ENCODE peak calls at places on chromosomes 16 and 17, in seven cellular contexts. L is non-pigmented ciliary epithelial cell; W is H4; E is stimulated activated CD8-positive, alpha-beta memory T cell treated with anti-CD3 and anti-CD28 coated beads, Interleukin-7, amount 100 ng/mL, for 1 hour; G is RWPE2; B is thoracic aorta; A is T follicular helper cell. H is an unnamed sample.

GRCh38 chr17:8392274-8392673 is 5.4 kb downstream of the RNF222 start:
- DNase-seq in E (no peak), L (no peak), B (no peak), G (no peak), A (no peak), W (no peak), H (no peak)

GRCh38 chr16:74999208-74999682 is 421 bp downstream of the ZNRF1 start:
- DNase-seq in E (no peak), L (no peak), G (no peak), B (no peak), W (no peak), A (peak; percentile 20), H (no peak)

GRCh38 chr16:84836234-84836647 is 16.5 kb downstream of the CRISPLD2 start:
- DNase-seq in W (peak; percentile 99), B (peak; percentile 72), A (no peak), G (no peak), E (no peak), L (peak; percentile 98), H (no peak)

GRCh38 chr17:73643012-73643845 is 1.0 kb downstream of the SDK2 start:
- DNase-seq in B (no peak), E (no peak), L (no peak), A (no peak), W (no peak), G (no peak), H (no peak)

GRCh38 chr17:34173221-34173620 is 81.9 kb upstream of the CCL2 start:
- DNase-seq in B (no peak), G (no peak), L (no peak), W (no peak), E (no peak), A (no peak), H (peak; percentile 39)

GRCh38 chr17:79831367-79832210 is 7.7 kb downstream of the CBX4 start:
- DNase-seq in L (no peak), G (no peak), B (no peak), A (no peak), W (no peak), E (no peak), H (no peak)

GRCh38 chr16:23907903-23908302 is 72.1 kb downstream of the PRKCB start:
- DNase-seq in G (no peak), W (no peak), L (no peak), E (no peak), B (no peak), A (no peak), H (no peak)

GRCh38 chr16:17568239-17568638 is 97.5 kb upstream of the XYLT1 start:
- DNase-seq in G (no peak), W (no peak), E (no peak), B (no peak), A (no peak), L (no peak), H (no peak)

GRCh38 chr16:35146031-35146710 is 1686.8 kb downstream of the TP53TG3F start:
- DNase-seq in E (no peak), G (no peak), A (no peak), W (no peak), L (no peak), B (no peak), H (no peak)

GRCh38 chr16:30658731-30659506 is 688 bp downstream of the FBRS start:
- DNase-seq in G (no peak), W (peak; percentile 92), L (peak; percentile 86), B (peak; percentile 85), E (peak; percentile 48), A (peak; percentile 95), H (peak; percentile 98)

GRCh38 chr16:49856741-49857330 is 924 bp upstream of the ZNF423 start:
- DNase-seq in A (no peak), W (peak; percentile 59), L (peak; percentile 37), E (no peak), B (no peak), G (no peak), H (peak; percentile 33)

GRCh38 chr17:59837362-59838195 is 55.2 kb downstream of the TUBD1 start:
- DNase-seq in W (peak; percentile 100), A (peak; percentile 65), L (peak; percentile 99), G (peak; percentile 86), E (no peak), B (peak; percentile 78), H (peak; percentile 100)

GRCh38 chr16:28081391-28081790 is 17.9 kb upstream of the GSG1L start:
- DNase-seq in L (no peak), B (no peak), E (no peak), A (no peak), W (no peak), G (no peak), H (no peak)

GRCh38 chr17:66190738-66191606 is 961 bp downstream of the CEP112 start:
- DNase-seq in E (no peak), W (no peak), L (peak; percentile 6), B (no peak), G (no peak), A (no peak), H (no peak)

GRCh38 chr16:88119881-88120280 is 168.6 kb downstream of the BANP start:
- DNase-seq in A (no peak), G (no peak), L (no peak), E (no peak), B (no peak), W (no peak), H (no peak)

GRCh38 chr17:37147301-37147812 is 198.6 kb downstream of the AATF start:
- DNase-seq in L (peak; percentile 10), G (no peak), B (no peak), W (no peak), A (no peak), E (no peak), H (no peak)

GRCh38 chr16:50457423-50457822 is 88.6 kb upstream of the BRD7 start:
- DNase-seq in E (no peak), L (no peak), B (no peak), G (no peak), A (no peak), W (no peak), H (peak; percentile 10)

GRCh38 chr17:58336456-58337094 is 8.0 kb upstream of the TSPOAP1 start:
- DNase-seq in B (no peak), G (no peak), E (no peak), W (no peak), A (no peak), L (no peak), H (no peak)

GRCh38 chr16:28936784-28937155 is 5.0 kb downstream of the CD19 start:
- DNase-seq in W (no peak), E (no peak), L (no peak), B (no peak), A (no peak), G (no peak), H (no peak)

GRCh38 chr16:85067431-85067830 is 39.8 kb downstream of the KIAA0513 start:
- DNase-seq in W (no peak), G (no peak), E (no peak), B (no peak), L (no peak), A (no peak), H (no peak)

GRCh38 chr17:37662358-37662757 is 19.1 kb upstream of the DDX52 start:
- DNase-seq in E (no peak), B (no peak), A (no peak), W (no peak), L (no peak), G (no peak), H (no peak)

GRCh38 chr17:17868637-17869522 is 32.1 kb upstream of the SREBF1 start:
- DNase-seq in E (no peak), A (no peak), W (no peak), B (no peak), L (no peak), G (no peak), H (no peak)

GRCh38 chr16:54331241-54332002 is 44.8 kb upstream of the IRX3 start:
- DNase-seq in L (no peak), W (no peak), E (no peak), B (no peak), G (no peak), A (no peak), H (no peak)

GRCh38 chr17:19897108-19897854 is 29.5 kb upstream of the ULK2 start:
- DNase-seq in G (no peak), W (no peak), B (no peak), L (no peak), A (no peak), E (no peak), H (no peak)

GRCh38 chr17:48612854-48613691 is 2.0 kb downstream of the HOXB8 start:
- DNase-seq in W (peak; percentile 51), L (no peak), A (no peak), G (no peak), B (no peak), E (no peak), H (peak; percentile 5)

GRCh38 chr17:39745335-39746144 is 7.8 kb downstream of the GRB7 start:
- DNase-seq in G (peak; percentile 54), L (no peak), A (no peak), E (no peak), B (no peak), W (no peak), H (no peak)

GRCh38 chr16:50271148-50272041 is 5.0 kb downstream of the ADCY7 start:
- DNase-seq in A (no peak), E (no peak), B (no peak), G (peak; percentile 57), L (no peak), W (no peak), H (no peak)

GRCh38 chr17:74779948-74780400 is 3.8 kb upstream of the NAT9 start:
- DNase-seq in W (no peak), G (no peak), E (no peak), A (peak; percentile 38), B (no peak), L (no peak), H (peak; percentile 100)

GRCh38 chr17:45334231-45334630 is 17.4 kb upstream of the MAP3K14 start:
- DNase-seq in E (no peak), G (peak; percentile 37), B (no peak), A (no peak), W (no peak), L (no peak), H (no peak)

GRCh38 chr17:14427914-14428639 is 127.2 kb downstream of the HS3ST3B1 start:
- DNase-seq in L (no peak), E (peak; percentile 29), W (no peak), G (no peak), B (no peak), A (peak; percentile 14), H (no peak)

H was measured in MV-4-11.